ENCODE peak calls at places on chromosome 16, in seven cellular contexts. R, H, G, B, J, M and D are unnamed samples.
A peak's percentile ranks its signal among the peaks of the same experiment; 100 is the strongest.

GRCh38 chr16:81424761-81425160 is 19.8 kb upstream of the CMIP start:
- DNase-seq in R (no peak), H (no peak), G (no peak), B (peak; percentile 53), J (no peak), M (peak; percentile 34), D (no peak)

GRCh38 chr16:50315346-50315997 is 49.1 kb downstream of the ADCY7 start:
- DNase-seq in R (no peak), H (no peak), G (no peak), B (no peak), J (peak; percentile 28), M (no peak), D (no peak)

GRCh38 chr16:1472974-1473373 is 1.9 kb downstream of the CLCN7 start:
- DNase-seq in R (no peak), H (no peak), G (no peak), B (no peak), J (no peak), M (no peak), D (no peak)

GRCh38 chr16:84292032-84292431 is 2.6 kb upstream of the WFDC1 start:
- DNase-seq in R (no peak), H (no peak), G (no peak), B (no peak), J (peak; percentile 25), M (no peak), D (no peak)

GRCh38 chr16:62021295-62021694 is 14.9 kb downstream of the CDH8 start:
- DNase-seq in R (no peak), H (no peak), G (no peak), B (no peak), J (peak; percentile 60), M (no peak), D (no peak)

GRCh38 chr16:19785512-19786130 is 67.5 kb downstream of the IQCK start:
- DNase-seq in R (no peak), H (no peak), G (no peak), B (no peak), J (peak; percentile 25), M (no peak), D (no peak)

GRCh38 chr16:5479925-5480324 is 382.3 kb upstream of the EEF2KMT start:
- DNase-seq in R (no peak), H (no peak), G (no peak), B (no peak), J (no peak), M (no peak), D (no peak)

GRCh38 chr16:81593481-81593880 is 148.9 kb downstream of the CMIP start:
- DNase-seq in R (no peak), H (no peak), G (no peak), B (no peak), J (no peak), M (no peak), D (no peak)

GRCh38 chr16:84643180-84643583 is 5.1 kb upstream of the KLHL36 start:
- DNase-seq in R (peak; percentile 69), H (no peak), G (peak; percentile 77), B (peak; percentile 83), J (peak; percentile 90), M (peak; percentile 93), D (no peak)

GRCh38 chr16:75113541-75114121 is 2.9 kb downstream of the LDHD start:
- DNase-seq in R (peak; percentile 46), H (no peak), G (no peak), B (no peak), J (no peak), M (no peak), D (no peak)

GRCh38 chr16:24041834-24042631 is 206.2 kb downstream of the PRKCB start:
- DNase-seq in R (peak; percentile 67), H (peak; percentile 74), G (peak; percentile 44), B (no peak), J (peak; percentile 23), M (peak; percentile 48), D (peak; percentile 45)

GRCh38 chr16:88634141-88634993 is 4.0 kb upstream of the IL17C start:
- DNase-seq in R (peak; percentile 89), H (peak; percentile 85), G (no peak), B (no peak), J (peak; percentile 18), M (peak; percentile 23), D (peak; percentile 94)

GRCh38 chr16:13480801-13481200 is 439.2 kb upstream of the ERCC4 start:
- DNase-seq in R (no peak), H (no peak), G (peak; percentile 29), B (peak; percentile 61), J (no peak), M (no peak), D (no peak)

GRCh38 chr16:66539628-66540469 is 10.1 kb downstream of the TK2 start:
- DNase-seq in R (no peak), H (no peak), G (no peak), B (no peak), J (peak; percentile 79), M (no peak), D (no peak)

GRCh38 chr16:83517398-83517797 is 290.4 kb upstream of the HSBP1 start:
- DNase-seq in R (no peak), H (no peak), G (no peak), B (no peak), J (no peak), M (no peak), D (no peak)

GRCh38 chr16:74691093-74691855 is 9.4 kb downstream of the MLKL start:
- DNase-seq in R (no peak), H (no peak), G (no peak), B (no peak), J (no peak), M (peak; percentile 17), D (no peak)

GRCh38 chr16:27819356-27819755 is 244.2 kb downstream of the GSG1L start:
- DNase-seq in R (peak; percentile 35), H (no peak), G (no peak), B (no peak), J (no peak), M (no peak), D (no peak)

GRCh38 chr16:69830534-69831211 is 68.5 kb downstream of the WWP2 start:
- DNase-seq in R (no peak), H (no peak), G (no peak), B (no peak), J (no peak), M (peak; percentile 28), D (peak; percentile 34)

DNA sequence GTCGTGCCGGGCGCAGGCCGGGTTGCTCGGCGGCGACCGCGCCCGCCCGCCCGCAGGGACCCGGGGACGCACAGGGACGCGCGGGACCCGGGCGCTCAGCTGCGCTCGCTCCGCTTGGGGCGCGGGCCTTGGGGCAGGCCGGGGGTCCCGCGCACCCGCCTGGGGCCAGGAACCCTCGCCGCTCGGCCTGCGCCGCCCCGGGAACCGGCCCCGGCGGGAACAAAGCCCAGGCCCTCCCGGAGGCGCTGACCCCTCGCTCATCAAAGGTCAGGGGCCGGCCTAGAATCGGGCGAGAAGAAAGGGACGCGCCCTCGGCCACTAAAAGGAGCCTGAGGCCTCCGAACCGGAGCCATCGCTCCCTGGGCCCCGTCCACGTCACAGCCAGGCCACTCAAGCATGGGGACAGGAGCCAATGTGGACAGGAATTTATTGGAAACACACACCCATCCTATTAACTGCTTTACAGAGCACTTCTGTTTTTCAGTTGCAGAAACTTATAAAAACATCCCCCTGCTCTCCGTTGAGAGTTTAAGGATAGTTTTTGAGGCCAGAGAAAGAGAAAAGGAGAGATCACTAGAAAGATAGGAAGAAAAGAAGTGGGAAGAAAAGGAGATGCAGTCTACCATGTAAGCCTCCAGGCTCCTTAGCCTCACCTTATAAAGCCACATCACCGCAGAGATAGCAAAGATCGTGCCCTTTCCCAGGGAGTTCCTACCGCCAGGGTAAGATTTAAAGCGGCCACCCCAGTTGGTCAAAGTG is 543 bp upstream of the ZFHX3 start:
- DNase-seq in R (peak; percentile 88), H (no peak), G (peak; percentile 80), B (peak; percentile 54), J (no peak), M (no peak), D (no peak)
- H3K4me1 ChIP-seq in R (peaks cover 49% of the 10 kb centered on the region), H (peaks cover 15% of the 10 kb centered on the region), G (peaks cover 49% of the 10 kb centered on the region), B (peaks cover 70% of the 10 kb centered on the region), J (peaks cover 51% of the 10 kb centered on the region), M (peaks cover 53% of the 10 kb centered on the region), D (peaks cover 56% of the 10 kb centered on the region)

GRCh38 chr16:15490123-15490711 is 55.8 kb downstream of the BMERB1 start:
- DNase-seq in R (no peak), H (no peak), G (no peak), B (no peak), J (no peak), M (no peak), D (no peak)
- H3K27ac ChIP-seq in R (no peak overlapping the region), H (no peak overlapping the region), G (peak overlapping the region; percentile 27), B (no peak overlapping the region), J (peak overlapping the region; percentile 69), M (peak overlapping the region; percentile 36), D (no peak overlapping the region)

GRCh38 chr16:57498031-57498430 is 11.7 kb upstream of the DOK4 start:
- DNase-seq in R (no peak), H (no peak), G (no peak), B (no peak), J (no peak), M (no peak), D (peak; percentile 4)
- H3K27me3 ChIP-seq in R (no peaks in the 10 kb centered on the region), H (no peaks in the 10 kb centered on the region), G (no peaks in the 10 kb centered on the region), B (no peaks in the 10 kb centered on the region), J (peaks cover 14% of the 10 kb centered on the region), M (peaks cover 51% of the 10 kb centered on the region), D (no peaks in the 10 kb centered on the region)

DNA sequence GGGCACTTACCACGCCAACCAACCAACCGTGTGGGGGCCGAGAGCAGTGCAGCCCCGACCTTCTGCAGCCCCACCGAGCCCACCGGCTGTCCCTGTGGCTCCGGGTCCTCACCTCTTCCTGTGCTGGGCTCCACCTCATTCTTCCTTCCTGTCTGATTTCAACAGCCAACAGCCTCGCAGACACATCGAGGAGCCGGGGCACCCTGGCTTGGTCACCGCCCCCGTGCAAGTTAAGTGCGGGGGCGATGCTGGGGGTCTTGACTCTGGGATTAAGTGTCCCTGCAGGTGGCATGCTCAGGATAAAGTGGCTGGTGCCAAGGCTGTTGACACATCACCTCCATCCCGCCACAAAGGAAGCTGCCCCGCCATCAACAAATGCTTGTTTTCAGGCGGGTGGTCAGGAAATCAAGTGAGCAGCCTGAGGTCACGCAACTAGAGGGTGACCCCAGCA is at the start of gene NLRC3:
- DNase-seq in R (no peak), H (no peak), G (no peak), B (no peak), J (no peak), M (no peak), D (no peak)
- H3K4me1 ChIP-seq in R (peaks cover 3% of the 10 kb centered on the region), H (no peaks in the 10 kb centered on the region), G (no peaks in the 10 kb centered on the region), B (no peaks in the 10 kb centered on the region), J (no peaks in the 10 kb centered on the region), M (no peaks in the 10 kb centered on the region), D (peaks cover 43% of the 10 kb centered on the region)

GRCh38 chr16:52066951-52067350 is 480.0 kb downstream of the TOX3 start:
- DNase-seq in R (no peak), H (no peak), G (no peak), B (no peak), J (no peak), M (no peak), D (no peak)
- H3K27ac ChIP-seq in R (no peak overlapping the region), H (no peak overlapping the region), G (no peak overlapping the region), B (no peak overlapping the region), J (no peak overlapping the region), M (no peak overlapping the region), D (no peak overlapping the region)

DNA sequence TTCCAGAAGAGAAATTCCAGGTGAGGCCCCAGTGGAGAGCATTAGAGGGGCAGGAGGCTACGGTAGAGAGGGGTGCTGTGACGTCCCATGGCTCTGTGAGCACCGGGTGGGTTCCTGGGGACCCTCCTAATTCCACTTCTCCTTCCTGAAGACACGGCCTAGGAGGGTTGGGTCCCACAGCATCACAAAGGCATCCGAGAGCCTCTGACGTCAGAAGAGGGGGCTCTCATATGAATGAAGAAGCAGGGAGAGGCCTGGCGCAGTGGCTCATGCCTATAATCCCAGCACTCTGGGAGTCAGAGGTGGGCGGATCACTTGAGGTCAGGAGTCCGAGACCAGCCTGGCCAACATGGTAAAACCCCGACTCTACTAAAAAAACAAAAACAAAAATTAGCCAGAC is 275.5 kb downstream of the C16orf95 start:
- DNase-seq in R (peak; percentile 39), H (no peak), G (no peak), B (no peak), J (no peak), M (no peak), D (no peak)
- H3K27me3 ChIP-seq in R (peaks cover 35% of the 10 kb centered on the region), H (no peaks in the 10 kb centered on the region), G (peaks cover 16% of the 10 kb centered on the region), B (peaks cover 87% of the 10 kb centered on the region), J (peaks cover 7% of the 10 kb centered on the region), M (peaks cover 45% of the 10 kb centered on the region), D (peaks cover 53% of the 10 kb centered on the region)